ENCODE peak calls at places on chromosomes 12 and 14, in eight cellular contexts. T is mesothelial cell of epicardium, Y is endothelial cell, D is transverse colon, P is cardiac fibroblast, B is GM13977, L is fibroblast of mammary gland, V is body of pancreas. O is an unnamed sample.

GRCh38 chr12:18643673-18644072 is 94.1 kb downstream of the PLCZ1 start:
- DNase-seq in P (peak; percentile 61), L (peak; percentile 70), V (no peak), Y (no peak), B (no peak), T (no peak), D (no peak), O (no peak)

GRCh38 chr12:21759737-21760136 is 14.8 kb downstream of the KCNJ8 start:
- DNase-seq in D (no peak), T (no peak), V (no peak), B (no peak), L (no peak), P (no peak), Y (no peak), O (no peak)

GRCh38 chr12:95215925-95216324 is 1.3 kb downstream of the FGD6 start:
- DNase-seq in V (no peak), D (no peak), L (peak; percentile 63), T (no peak), P (peak; percentile 63), B (no peak), Y (no peak), O (no peak)

GRCh38 chr12:125403145-125403789 is 338.0 kb downstream of the AACS start:
- DNase-seq in T (no peak), D (no peak), L (peak; percentile 30), P (peak; percentile 21), Y (peak; percentile 49), B (peak; percentile 30), V (no peak), O (peak; percentile 25)

GRCh38 chr12:120095356-120096135 is 21.0 kb downstream of the RAB35 start:
- DNase-seq in P (no peak), V (no peak), L (no peak), Y (no peak), D (no peak), T (no peak), B (peak; percentile 29), O (no peak)

GRCh38 chr12:2256453-2256852 is 203.7 kb downstream of the CACNA1C start:
- DNase-seq in Y (no peak), T (no peak), V (no peak), B (no peak), L (peak; percentile 81), P (peak; percentile 70), D (no peak), O (no peak)

GRCh38 chr12:115201928-115202327 is 518.0 kb upstream of the TBX3 start:
- DNase-seq in L (no peak), D (no peak), Y (no peak), P (peak; percentile 14), T (no peak), B (no peak), V (no peak), O (no peak)

GRCh38 chr12:14846042-14846587 is 2.8 kb upstream of the ART4 start:
- DNase-seq in P (peak; percentile 73), D (no peak), B (no peak), V (no peak), Y (no peak), T (no peak), L (no peak), O (no peak)

GRCh38 chr12:117026921-117027250 is 72.3 kb downstream of the TESC start:
- DNase-seq in B (no peak), Y (no peak), P (no peak), T (no peak), D (no peak), L (no peak), V (no peak), O (no peak)

GRCh38 chr14:39447155-39447554 is 14.9 kb upstream of the FBXO33 start:
- DNase-seq in B (no peak), V (no peak), L (no peak), D (no peak), T (no peak), Y (no peak), P (no peak), O (no peak)

GRCh38 chr12:67747869-67748760 is 99.6 kb downstream of the DYRK2 start:
- DNase-seq in D (peak; percentile 56), L (peak; percentile 64), Y (no peak), T (no peak), V (peak; percentile 88), P (peak; percentile 41), B (no peak), O (no peak)

GRCh38 chr12:89163918-89164317 is 188.4 kb downstream of the DUSP6 start:
- DNase-seq in Y (no peak), P (no peak), B (no peak), D (no peak), T (no peak), V (no peak), L (no peak), O (no peak)

GRCh38 chr12:91432079-91432478 is 249.5 kb upstream of the DCN start:
- DNase-seq in L (peak; percentile 4), P (peak; percentile 53), T (no peak), D (no peak), Y (no peak), V (no peak), B (no peak), O (no peak)

DNA sequence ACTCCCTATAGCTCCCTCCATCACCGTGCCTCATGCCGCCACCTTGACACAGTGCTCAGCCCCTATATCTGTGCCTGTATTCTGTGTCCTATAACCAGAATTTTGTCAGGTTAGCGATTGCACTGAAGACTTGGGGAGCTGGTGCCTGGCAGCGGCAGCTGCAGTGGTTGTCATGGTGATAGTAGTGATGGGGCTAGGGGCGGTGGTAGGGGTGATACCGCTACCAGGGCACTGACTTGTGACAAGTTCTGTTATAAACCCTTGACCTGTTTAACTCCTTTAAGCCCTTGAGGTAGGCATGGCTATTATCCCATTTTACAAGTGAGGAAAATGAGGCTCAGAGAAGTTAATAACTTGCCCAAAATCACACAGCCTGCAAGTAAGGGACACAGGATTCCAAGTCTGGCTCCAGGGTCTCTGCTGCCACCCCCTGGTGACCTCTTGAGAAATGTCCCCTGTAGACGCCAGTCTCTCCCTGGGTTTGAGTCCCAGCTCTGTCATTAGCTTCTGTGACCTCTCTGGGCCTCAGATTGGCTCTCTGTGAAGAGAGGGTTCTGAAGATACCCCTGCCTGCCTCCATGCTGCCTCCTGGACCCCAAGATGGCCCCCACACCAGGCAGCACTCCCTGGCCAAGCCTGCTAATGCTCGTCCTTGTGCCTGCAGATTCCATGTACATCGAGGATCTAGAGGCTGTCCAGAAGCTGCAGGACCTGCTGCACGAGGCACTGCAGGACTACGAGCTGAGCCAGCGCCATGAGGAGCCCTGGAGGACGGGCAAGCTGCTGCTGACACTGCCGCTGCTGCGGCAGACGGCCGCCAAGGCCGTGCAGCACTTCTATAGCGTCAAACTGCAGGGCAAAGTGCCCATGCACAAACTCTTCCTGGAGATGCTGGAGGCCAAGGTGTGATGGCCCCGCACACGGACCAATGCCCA is 121.9 kb downstream of the ESRRB start:
- DNase-seq in B (no peak), V (no peak), Y (no peak), L (no peak), P (no peak), D (no peak), T (no peak), O (no peak)
- TF ChIP-seq CTCF in B (peak; percentile 22), V (no peak), Y (no peak), L (peak; percentile 2), P (no peak), D (no peak), T (no peak), O (no peak)

DNA sequence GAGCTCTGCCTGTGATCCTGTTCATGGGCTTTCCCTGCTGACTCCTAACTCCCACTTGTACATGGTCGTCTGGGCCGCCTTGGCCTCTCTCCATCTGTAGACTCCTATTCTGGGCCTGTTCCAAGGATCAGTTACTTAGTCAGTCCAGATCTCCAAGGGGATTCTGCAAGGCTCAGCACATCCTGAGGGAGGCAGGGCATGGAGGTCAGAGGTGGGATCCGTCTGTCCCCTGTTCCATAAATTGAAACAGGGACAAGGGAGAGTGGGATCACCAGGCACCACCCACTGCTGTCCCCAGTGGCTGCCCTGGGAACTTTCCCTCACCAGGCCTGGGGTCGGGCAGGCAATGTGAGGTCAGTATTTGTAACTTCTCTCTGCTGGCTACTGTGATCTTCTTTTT is 43.5 kb downstream of the KCTD10 start:
- DNase-seq in D (no peak), Y (peak; percentile 50), T (no peak), L (peak; percentile 37), V (peak; percentile 10), B (no peak), P (no peak), O (no peak)
- TF ChIP-seq CTCF in D (no peak), Y (peak; percentile 56), T (peak; percentile 31), L (peak; percentile 31), V (no peak), B (no peak), P (peak; percentile 53), O (no peak)

DNA sequence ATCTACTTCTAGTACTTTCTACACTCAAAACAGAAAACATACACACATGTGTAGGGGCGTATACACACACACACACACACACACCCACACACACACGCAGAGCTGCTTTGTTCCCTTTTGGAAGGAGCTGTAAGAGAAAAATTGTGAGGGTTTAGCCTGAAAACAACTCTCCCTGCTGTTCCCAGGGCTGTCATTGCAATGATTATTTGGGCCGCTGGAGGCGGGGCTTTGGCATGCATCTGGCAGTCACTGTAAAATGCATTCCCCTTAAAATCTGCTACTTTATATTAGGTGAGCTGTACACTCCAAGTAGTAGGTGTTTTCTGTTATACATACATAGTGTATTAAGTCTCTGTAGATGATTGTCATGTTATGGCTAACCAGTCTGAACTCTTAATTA is 29.1 kb upstream of the SLC38A2 start:
- DNase-seq in P (peak; percentile 87), T (no peak), V (peak; percentile 64), B (no peak), L (peak; percentile 85), Y (no peak), D (peak; percentile 41), O (no peak)
- TF ChIP-seq CTCF in P (peak; percentile 50), T (no peak), V (peak; percentile 39), B (no peak), L (peak; percentile 48), Y (no peak), D (peak; percentile 29), O (no peak)

GRCh38 chr12:108193493-108193892 is 64.4 kb downstream of the WSCD2 start:
- DNase-seq in T (no peak), D (no peak), L (no peak), B (no peak), V (no peak), Y (no peak), P (no peak), O (no peak)

GRCh38 chr12:108187831-108188230 is 58.7 kb downstream of the WSCD2 start:
- DNase-seq in Y (no peak), L (no peak), P (no peak), V (no peak), D (no peak), B (no peak), T (no peak), O (no peak)

GRCh38 chr12:108191086-108191485 is 62.0 kb downstream of the WSCD2 start:
- DNase-seq in D (no peak), Y (no peak), B (no peak), V (no peak), T (no peak), L (no peak), P (no peak), O (no peak)

GRCh38 chr12:108191938-108192337 is 62.9 kb downstream of the WSCD2 start:
- DNase-seq in T (no peak), B (no peak), L (no peak), Y (no peak), V (no peak), P (no peak), D (no peak), O (no peak)

DNA sequence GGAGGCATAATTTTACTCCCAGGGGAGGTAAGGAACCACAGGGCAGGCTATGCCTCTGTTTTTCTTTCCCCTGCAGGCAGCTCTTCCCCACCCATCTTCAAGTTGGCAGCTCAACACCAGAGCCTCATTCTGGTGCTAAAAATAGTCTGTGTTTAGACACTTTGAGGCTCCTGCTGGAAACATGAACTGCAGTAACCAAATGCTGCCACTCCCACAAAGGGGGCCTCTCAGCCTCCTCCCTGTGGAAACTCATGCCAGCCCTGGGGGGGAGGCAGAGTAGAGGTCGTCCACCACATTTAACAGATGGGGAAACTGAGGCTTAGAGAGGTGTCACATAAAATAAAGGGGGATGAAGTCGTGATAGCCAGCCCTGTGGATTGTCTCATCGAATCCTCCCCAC is 61.4 kb downstream of the WSCD2 start:
- DNase-seq in V (no peak), L (no peak), B (no peak), T (no peak), D (no peak), Y (no peak), P (no peak), O (no peak)
- TF ChIP-seq CTCF in V (no peak), L (no peak), B (no peak), T (no peak), D (no peak), Y (no peak), P (no peak), O (no peak)